ENCODE peak calls at places on chromosome 3, in seven cellular contexts. S is endothelial cell, X is lower leg skin, E is HFF-Myc, Q is GM06990, O is endodermal cell, C is A549. K is an unnamed sample.

GRCh38 chr3:172939651-172940293 is 189.2 kb downstream of the ECT2 start:
- DNase-seq in S (no peak), X (no peak), E (no peak), Q (no peak), O (no peak), C (no peak), K (no peak)

GRCh38 chr3:13612829-13613228 is 63.9 kb downstream of the FBLN2 start:
- DNase-seq in S (no peak), X (peak; percentile 81), E (no peak), Q (no peak), O (no peak), C (no peak), K (no peak)

GRCh38 chr3:70040386-70040785 is 40.9 kb downstream of the SAMMSON start:
- DNase-seq in S (no peak), X (no peak), E (no peak), Q (no peak), O (peak; percentile 42), C (no peak), K (no peak)

GRCh38 chr3:42288385-42288784 is 22.4 kb upstream of the CCK start:
- DNase-seq in S (no peak), X (no peak), E (no peak), Q (no peak), O (no peak), C (no peak), K (no peak)

GRCh38 chr3:98807011-98807410 is 43.9 kb downstream of the ST3GAL6 start:
- DNase-seq in S (no peak), X (no peak), E (no peak), Q (no peak), O (no peak), C (no peak), K (no peak)

GRCh38 chr3:156246939-156247725 is 126.8 kb downstream of the KCNAB1 start:
- DNase-seq in S (no peak), X (no peak), E (no peak), Q (no peak), O (no peak), C (no peak), K (no peak)

GRCh38 chr3:155555479-155556065 is 189.3 kb downstream of the PLCH1 start:
- DNase-seq in S (no peak), X (no peak), E (no peak), Q (no peak), O (no peak), C (peak; percentile 16), K (no peak)

GRCh38 chr3:177875786-177876476 is 660.3 kb upstream of the KCNMB2 start:
- DNase-seq in S (no peak), X (no peak), E (peak; percentile 78), Q (no peak), O (no peak), C (no peak), K (no peak)

GRCh38 chr3:107065094-107065861 is 312.0 kb upstream of the CCDC54 start:
- DNase-seq in S (peak; percentile 15), X (no peak), E (no peak), Q (no peak), O (no peak), C (no peak), K (no peak)

GRCh38 chr3:136171097-136171542 is 25.0 kb downstream of the MSL2 start:
- DNase-seq in S (no peak), X (no peak), E (no peak), Q (no peak), O (no peak), C (no peak), K (no peak)

GRCh38 chr3:106058485-106058884 is 189.7 kb upstream of the CBLB start:
- DNase-seq in S (no peak), X (no peak), E (no peak), Q (no peak), O (no peak), C (no peak), K (no peak)

GRCh38 chr3:144457758-144458157 is 486.1 kb downstream of the DIPK2A start:
- DNase-seq in S (no peak), X (no peak), E (no peak), Q (no peak), O (no peak), C (no peak), K (no peak)

GRCh38 chr3:73805435-73805834 is 180.7 kb upstream of the PDZRN3 start:
- DNase-seq in S (no peak), X (peak; percentile 81), E (no peak), Q (no peak), O (no peak), C (no peak), K (no peak)

GRCh38 chr3:169305460-169305859 is 358.1 kb downstream of the MECOM start:
- DNase-seq in S (no peak), X (no peak), E (no peak), Q (no peak), O (no peak), C (no peak), K (no peak)

GRCh38 chr3:194204036-194204792 is 68.3 kb downstream of the HES1 start:
- DNase-seq in S (peak; percentile 24), X (no peak), E (no peak), Q (no peak), O (peak; percentile 73), C (peak; percentile 33), K (no peak)

GRCh38 chr3:30139283-30139682 is 467.1 kb upstream of the TGFBR2 start:
- DNase-seq in S (no peak), X (no peak), E (no peak), Q (no peak), O (no peak), C (no peak), K (no peak)

GRCh38 chr3:30140356-30140755 is 466.0 kb upstream of the TGFBR2 start:
- DNase-seq in S (no peak), X (no peak), E (no peak), Q (no peak), O (no peak), C (no peak), K (no peak)

GRCh38 chr3:30130391-30130790 is 476.0 kb upstream of the TGFBR2 start:
- DNase-seq in S (no peak), X (no peak), E (no peak), Q (no peak), O (no peak), C (no peak), K (no peak)

GRCh38 chr3:30131171-30131570 is 475.2 kb upstream of the TGFBR2 start:
- DNase-seq in S (no peak), X (no peak), E (no peak), Q (no peak), O (no peak), C (no peak), K (no peak)

DNA sequence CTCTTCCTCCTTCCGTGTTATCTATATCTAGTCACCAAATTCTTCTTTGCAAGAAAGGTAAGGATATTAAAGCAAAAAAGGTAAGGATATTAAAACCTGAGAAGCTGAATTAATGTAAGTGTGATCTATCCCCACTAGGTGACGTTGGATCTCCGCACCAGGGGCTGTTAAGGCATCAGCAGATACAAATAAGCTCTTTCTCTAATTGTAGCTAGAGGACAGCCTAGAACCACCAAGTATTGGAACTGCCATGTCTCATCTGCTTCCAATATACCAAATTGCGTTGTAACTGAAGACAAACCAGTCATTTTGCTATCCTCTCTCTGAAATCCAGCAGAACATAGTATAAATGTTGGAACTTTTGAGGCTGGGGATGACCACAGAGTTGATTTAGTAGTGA is 471.2 kb upstream of the TGFBR2 start:
- DNase-seq in S (no peak), X (no peak), E (no peak), Q (no peak), O (no peak), C (peak; percentile 4), K (no peak)
- TF ChIP-seq CTCF in S (no peak), X (no peak), E (peak; percentile 15), Q (no peak), O (peak; percentile 56), C (peak; percentile 66), K (no peak)

DNA sequence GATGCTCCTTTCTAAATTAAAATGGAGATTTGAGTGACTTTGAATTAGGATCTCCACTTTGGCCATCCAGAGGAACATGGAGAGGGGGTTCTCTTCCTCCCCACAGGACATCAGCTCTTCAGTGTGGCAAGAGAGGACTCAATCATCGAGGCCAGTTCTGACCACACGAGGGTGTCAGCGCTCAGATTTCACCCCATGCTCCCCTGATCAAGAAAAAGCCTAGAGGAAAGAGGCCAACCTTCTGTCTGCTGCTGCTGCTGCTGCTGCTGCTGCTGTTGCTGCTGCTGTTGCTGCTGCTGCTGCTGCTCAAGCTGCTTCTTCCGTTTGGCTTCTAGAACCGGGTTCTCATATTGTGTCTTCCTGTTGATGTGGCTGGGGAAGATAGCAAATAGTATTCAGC is 599.1 kb downstream of the MAGI1 start:
- DNase-seq in S (peak; percentile 64), X (no peak), E (peak; percentile 46), Q (peak; percentile 22), O (peak; percentile 87), C (peak; percentile 7), K (no peak)
- TF ChIP-seq CTCF in S (peak; percentile 32), X (no peak), E (peak; percentile 67), Q (peak; percentile 39), O (peak; percentile 79), C (peak; percentile 35), K (no peak)

DNA sequence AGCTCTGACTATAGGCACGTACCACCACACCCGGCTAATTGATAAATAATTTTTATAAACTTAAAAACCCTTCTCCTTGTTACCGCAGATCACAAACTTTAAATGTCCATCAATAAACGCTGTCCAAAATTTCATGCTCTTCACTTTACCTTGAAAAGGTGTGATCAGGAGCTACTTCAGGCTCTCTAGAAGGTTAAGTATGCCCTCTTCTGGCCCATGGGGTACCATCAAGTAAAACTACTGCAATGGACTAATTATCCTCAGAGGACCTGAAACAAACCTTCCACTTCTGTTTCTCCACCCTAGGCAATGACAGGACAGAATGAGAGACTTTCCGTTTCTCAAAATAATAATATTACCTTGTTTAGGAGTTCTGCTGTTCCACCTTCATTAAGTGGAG is 9.2 kb downstream of the LZTFL1 start:
- DNase-seq in S (no peak), X (no peak), E (no peak), Q (no peak), O (peak; percentile 58), C (no peak), K (no peak)
- TF ChIP-seq CTCF in S (no peak), X (no peak), E (no peak), Q (peak; percentile 41), O (peak; percentile 84), C (peak; percentile 47), K (no peak)

DNA sequence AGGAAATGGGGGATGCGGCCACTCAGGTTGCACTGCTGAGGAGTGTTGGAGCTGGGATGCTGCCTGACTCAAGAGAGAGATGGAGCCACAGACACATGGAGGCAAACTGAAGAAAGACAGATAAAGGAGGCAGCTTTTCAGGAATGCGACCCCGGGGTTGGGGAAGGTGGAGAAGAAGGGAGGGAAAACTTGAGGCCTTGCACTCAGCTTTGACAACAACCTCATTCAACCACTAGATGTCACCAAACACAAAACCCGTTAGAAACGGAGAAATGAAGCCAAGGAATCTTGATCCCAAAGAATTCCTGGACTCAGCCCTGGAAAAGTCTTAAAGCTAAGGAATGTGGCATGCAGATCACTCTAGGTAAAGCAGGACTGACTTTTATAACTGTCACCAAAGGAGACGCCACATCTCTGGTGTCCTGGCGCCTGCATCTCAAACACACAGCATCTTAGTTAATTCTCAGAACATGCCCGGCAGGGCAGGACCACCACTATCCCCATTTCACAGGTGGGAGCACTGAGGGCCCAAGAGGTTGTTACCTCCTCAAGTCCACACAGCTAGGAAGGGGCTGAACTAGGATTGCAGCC is 59.6 kb upstream of the LMCD1 start:
- DNase-seq in S (peak; percentile 51), X (peak; percentile 25), E (peak; percentile 57), Q (no peak), O (peak; percentile 79), C (peak; percentile 75), K (no peak)
- TF ChIP-seq CTCF in S (peak; percentile 72), X (no peak), E (peak; percentile 77), Q (peak; percentile 62), O (peak; percentile 81), C (peak; percentile 91), K (peak; percentile 11)

K was measured in natural killer cell.